ENCODE peak calls at places on chromosomes 16 and 17, in nine cellular contexts. One of them, this sample, is unnamed.

GRCh38 chr16:89037261-89038152 is 56.1 kb upstream of the ACSF3 start:
- DNase-seq in MM.1S: peak
- DNase-seq in HCT116: no peak
- DNase-seq in GM23338: peak
- DNase-seq in GM23248: peak
- DNase-seq in PC-3: peak
- DNase-seq in OCI-LY7: peak
- DNase-seq in SK-N-SH: no peak
- DNase-seq in neural progenitor cell: peak
- DNase-seq in this sample: peak

GRCh38 chr17:77372444-77373297 is 231.9 kb downstream of the SEC14L1 start:
- DNase-seq in MM.1S: peak
- DNase-seq in HCT116: no peak
- DNase-seq in GM23338: peak
- DNase-seq in GM23248: peak
- DNase-seq in PC-3: no peak
- DNase-seq in OCI-LY7: peak
- DNase-seq in SK-N-SH: peak
- DNase-seq in neural progenitor cell: peak
- DNase-seq in this sample: peak

GRCh38 chr17:31321481-31321880 is at the start of gene EVI2A:
- DNase-seq in MM.1S: peak
- DNase-seq in HCT116: no peak
- DNase-seq in GM23338: peak
- DNase-seq in GM23248: peak
- DNase-seq in PC-3: peak
- DNase-seq in OCI-LY7: peak
- DNase-seq in SK-N-SH: no peak
- DNase-seq in neural progenitor cell: peak
- DNase-seq in this sample: no peak

GRCh38 chr16:87344165-87344930 is 27.2 kb upstream of the C16orf95 start:
- DNase-seq in MM.1S: no peak
- DNase-seq in HCT116: no peak
- DNase-seq in GM23338: no peak
- DNase-seq in GM23248: no peak
- DNase-seq in PC-3: no peak
- DNase-seq in OCI-LY7: no peak
- DNase-seq in SK-N-SH: no peak
- DNase-seq in neural progenitor cell: no peak
- DNase-seq in this sample: no peak

GRCh38 chr17:44795928-44796327 is 34.2 kb downstream of the GJC1 start:
- DNase-seq in MM.1S: no peak
- DNase-seq in HCT116: no peak
- DNase-seq in GM23338: no peak
- DNase-seq in GM23248: no peak
- DNase-seq in PC-3: no peak
- DNase-seq in OCI-LY7: no peak
- DNase-seq in SK-N-SH: no peak
- DNase-seq in neural progenitor cell: no peak
- DNase-seq in this sample: no peak

GRCh38 chr16:86166414-86166813 is 267.5 kb downstream of the IRF8 start:
- DNase-seq in MM.1S: no peak
- DNase-seq in HCT116: no peak
- DNase-seq in GM23338: no peak
- DNase-seq in GM23248: no peak
- DNase-seq in PC-3: no peak
- DNase-seq in OCI-LY7: no peak
- DNase-seq in SK-N-SH: no peak
- DNase-seq in neural progenitor cell: no peak
- DNase-seq in this sample: no peak

GRCh38 chr17:21058098-21058893 is 15.5 kb upstream of the USP22 start:
- DNase-seq in MM.1S: no peak
- DNase-seq in HCT116: no peak
- DNase-seq in GM23338: no peak
- DNase-seq in GM23248: peak
- DNase-seq in PC-3: peak
- DNase-seq in OCI-LY7: peak
- DNase-seq in SK-N-SH: no peak
- DNase-seq in neural progenitor cell: no peak
- DNase-seq in this sample: peak

GRCh38 chr17:31379796-31380195 is 11.7 kb upstream of the RAB11FIP4 start:
- DNase-seq in MM.1S: no peak
- DNase-seq in HCT116: no peak
- DNase-seq in GM23338: no peak
- DNase-seq in GM23248: no peak
- DNase-seq in PC-3: no peak
- DNase-seq in OCI-LY7: no peak
- DNase-seq in SK-N-SH: no peak
- DNase-seq in neural progenitor cell: no peak
- DNase-seq in this sample: no peak

GRCh38 chr17:13736915-13737314 is 135.2 kb upstream of the HS3ST3A1 start:
- DNase-seq in MM.1S: no peak
- DNase-seq in HCT116: no peak
- DNase-seq in GM23338: no peak
- DNase-seq in GM23248: peak
- DNase-seq in PC-3: peak
- DNase-seq in OCI-LY7: no peak
- DNase-seq in SK-N-SH: no peak
- DNase-seq in neural progenitor cell: no peak
- DNase-seq in this sample: no peak

GRCh38 chr16:56787185-56787584 is 57.3 kb downstream of the NUP93 start:
- DNase-seq in MM.1S: no peak
- DNase-seq in HCT116: no peak
- DNase-seq in GM23338: peak
- DNase-seq in GM23248: no peak
- DNase-seq in PC-3: no peak
- DNase-seq in OCI-LY7: no peak
- DNase-seq in SK-N-SH: no peak
- DNase-seq in neural progenitor cell: peak
- DNase-seq in this sample: no peak

GRCh38 chr17:45984368-45984767 is 14.7 kb upstream of the STH start:
- DNase-seq in MM.1S: no peak
- DNase-seq in HCT116: no peak
- DNase-seq in GM23338: no peak
- DNase-seq in GM23248: no peak
- DNase-seq in PC-3: no peak
- DNase-seq in OCI-LY7: no peak
- DNase-seq in SK-N-SH: no peak
- DNase-seq in neural progenitor cell: no peak
- DNase-seq in this sample: no peak

GRCh38 chr17:39002991-39003715 is 36.0 kb upstream of the FBXO47 start:
- DNase-seq in MM.1S: no peak
- DNase-seq in HCT116: no peak
- DNase-seq in GM23338: no peak
- DNase-seq in GM23248: peak
- DNase-seq in PC-3: no peak
- DNase-seq in OCI-LY7: no peak
- DNase-seq in SK-N-SH: no peak
- DNase-seq in neural progenitor cell: no peak
- DNase-seq in this sample: no peak

GRCh38 chr16:14056970-14057369 is 14.1 kb upstream of the MRTFB start:
- DNase-seq in MM.1S: no peak
- DNase-seq in HCT116: no peak
- DNase-seq in GM23338: no peak
- DNase-seq in GM23248: peak
- DNase-seq in PC-3: no peak
- DNase-seq in OCI-LY7: no peak
- DNase-seq in SK-N-SH: no peak
- DNase-seq in neural progenitor cell: no peak
- DNase-seq in this sample: no peak

GRCh38 chr17:50725769-50726655 is 6.6 kb downstream of the LUC7L3 start:
- DNase-seq in MM.1S: no peak
- DNase-seq in HCT116: no peak
- DNase-seq in GM23338: no peak
- DNase-seq in GM23248: no peak
- DNase-seq in PC-3: no peak
- DNase-seq in OCI-LY7: no peak
- DNase-seq in SK-N-SH: no peak
- DNase-seq in neural progenitor cell: no peak
- DNase-seq in this sample: no peak

GRCh38 chr17:75703191-75703590 is 18.1 kb upstream of the ITGB4 start:
- DNase-seq in MM.1S: no peak
- DNase-seq in HCT116: no peak
- DNase-seq in GM23338: no peak
- DNase-seq in GM23248: no peak
- DNase-seq in PC-3: no peak
- DNase-seq in OCI-LY7: no peak
- DNase-seq in SK-N-SH: no peak
- DNase-seq in neural progenitor cell: no peak
- DNase-seq in this sample: no peak

GRCh38 chr17:27523712-27524111 is 67.5 kb downstream of the KSR1 start:
- DNase-seq in MM.1S: no peak
- DNase-seq in HCT116: peak
- DNase-seq in GM23338: no peak
- DNase-seq in GM23248: no peak
- DNase-seq in PC-3: peak
- DNase-seq in OCI-LY7: no peak
- DNase-seq in SK-N-SH: no peak
- DNase-seq in neural progenitor cell: no peak
- DNase-seq in this sample: no peak
- TF ChIP-seq EZH2phosphoT487 in MM.1S: no peak
- TF ChIP-seq EZH2phosphoT487 in HCT116: no peak
- TF ChIP-seq EZH2phosphoT487 in GM23338: no peak
- TF ChIP-seq EZH2phosphoT487 in GM23248: no peak
- TF ChIP-seq EZH2phosphoT487 in PC-3: no peak
- TF ChIP-seq EZH2phosphoT487 in OCI-LY7: no peak
- TF ChIP-seq EZH2phosphoT487 in SK-N-SH: no peak
- TF ChIP-seq EZH2phosphoT487 in neural progenitor cell: no peak
- TF ChIP-seq EZH2phosphoT487 in this sample: no peak

GRCh38 chr16:51924744-51925143 is 622.2 kb downstream of the TOX3 start:
- DNase-seq in MM.1S: no peak
- DNase-seq in HCT116: no peak
- DNase-seq in GM23338: no peak
- DNase-seq in GM23248: no peak
- DNase-seq in PC-3: no peak
- DNase-seq in OCI-LY7: no peak
- DNase-seq in SK-N-SH: no peak
- DNase-seq in neural progenitor cell: no peak
- DNase-seq in this sample: no peak

GRCh38 chr16:51916814-51917213 is 630.1 kb downstream of the TOX3 start:
- DNase-seq in MM.1S: no peak
- DNase-seq in HCT116: no peak
- DNase-seq in GM23338: no peak
- DNase-seq in GM23248: no peak
- DNase-seq in PC-3: no peak
- DNase-seq in OCI-LY7: no peak
- DNase-seq in SK-N-SH: no peak
- DNase-seq in neural progenitor cell: no peak
- DNase-seq in this sample: no peak

GRCh38 chr16:51922476-51922875 is 624.5 kb downstream of the TOX3 start:
- DNase-seq in MM.1S: no peak
- DNase-seq in HCT116: no peak
- DNase-seq in GM23338: no peak
- DNase-seq in GM23248: no peak
- DNase-seq in PC-3: no peak
- DNase-seq in OCI-LY7: no peak
- DNase-seq in SK-N-SH: no peak
- DNase-seq in neural progenitor cell: no peak
- DNase-seq in this sample: no peak

GRCh38 chr16:51919736-51920135 is 627.2 kb downstream of the TOX3 start:
- DNase-seq in MM.1S: no peak
- DNase-seq in HCT116: no peak
- DNase-seq in GM23338: no peak
- DNase-seq in GM23248: peak
- DNase-seq in PC-3: no peak
- DNase-seq in OCI-LY7: no peak
- DNase-seq in SK-N-SH: no peak
- DNase-seq in neural progenitor cell: no peak
- DNase-seq in this sample: no peak
- TF ChIP-seq EZH2phosphoT487 in MM.1S: no peak
- TF ChIP-seq EZH2phosphoT487 in HCT116: no peak
- TF ChIP-seq EZH2phosphoT487 in GM23338: no peak
- TF ChIP-seq EZH2phosphoT487 in GM23248: no peak
- TF ChIP-seq EZH2phosphoT487 in PC-3: no peak
- TF ChIP-seq EZH2phosphoT487 in OCI-LY7: no peak
- TF ChIP-seq EZH2phosphoT487 in SK-N-SH: no peak
- TF ChIP-seq EZH2phosphoT487 in neural progenitor cell: no peak
- TF ChIP-seq EZH2phosphoT487 in this sample: no peak

GRCh38 chr17:80743181-80743771 is 198.6 kb downstream of the RPTOR start:
- DNase-seq in MM.1S: no peak
- DNase-seq in HCT116: no peak
- DNase-seq in GM23338: no peak
- DNase-seq in GM23248: peak
- DNase-seq in PC-3: no peak
- DNase-seq in OCI-LY7: no peak
- DNase-seq in SK-N-SH: no peak
- DNase-seq in neural progenitor cell: no peak
- DNase-seq in this sample: no peak
- TF ChIP-seq EZH2phosphoT487 in MM.1S: no peak
- TF ChIP-seq EZH2phosphoT487 in HCT116: no peak
- TF ChIP-seq EZH2phosphoT487 in GM23338: no peak
- TF ChIP-seq EZH2phosphoT487 in GM23248: no peak
- TF ChIP-seq EZH2phosphoT487 in PC-3: no peak
- TF ChIP-seq EZH2phosphoT487 in OCI-LY7: no peak
- TF ChIP-seq EZH2phosphoT487 in SK-N-SH: no peak
- TF ChIP-seq EZH2phosphoT487 in neural progenitor cell: no peak
- TF ChIP-seq EZH2phosphoT487 in this sample: no peak

GRCh38 chr17:11981862-11982261 is 15.4 kb downstream of the ZNF18 start:
- DNase-seq in MM.1S: no peak
- DNase-seq in HCT116: no peak
- DNase-seq in GM23338: peak
- DNase-seq in GM23248: no peak
- DNase-seq in PC-3: no peak
- DNase-seq in OCI-LY7: no peak
- DNase-seq in SK-N-SH: no peak
- DNase-seq in neural progenitor cell: no peak
- DNase-seq in this sample: no peak

GRCh38 chr17:11990363-11990983 is 6.8 kb downstream of the ZNF18 start:
- DNase-seq in MM.1S: no peak
- DNase-seq in HCT116: no peak
- DNase-seq in GM23338: no peak
- DNase-seq in GM23248: no peak
- DNase-seq in PC-3: no peak
- DNase-seq in OCI-LY7: no peak
- DNase-seq in SK-N-SH: no peak
- DNase-seq in neural progenitor cell: no peak
- DNase-seq in this sample: no peak

GRCh38 chr17:11991461-11991860 is 5.8 kb downstream of the ZNF18 start:
- DNase-seq in MM.1S: no peak
- DNase-seq in HCT116: no peak
- DNase-seq in GM23338: peak
- DNase-seq in GM23248: no peak
- DNase-seq in PC-3: no peak
- DNase-seq in OCI-LY7: no peak
- DNase-seq in SK-N-SH: no peak
- DNase-seq in neural progenitor cell: no peak
- DNase-seq in this sample: no peak

GRCh38 chr17:11986179-11986938 is 10.9 kb downstream of the ZNF18 start:
- DNase-seq in MM.1S: no peak
- DNase-seq in HCT116: no peak
- DNase-seq in GM23338: no peak
- DNase-seq in GM23248: peak
- DNase-seq in PC-3: no peak
- DNase-seq in OCI-LY7: no peak
- DNase-seq in SK-N-SH: no peak
- DNase-seq in neural progenitor cell: no peak
- DNase-seq in this sample: peak

DNA sequence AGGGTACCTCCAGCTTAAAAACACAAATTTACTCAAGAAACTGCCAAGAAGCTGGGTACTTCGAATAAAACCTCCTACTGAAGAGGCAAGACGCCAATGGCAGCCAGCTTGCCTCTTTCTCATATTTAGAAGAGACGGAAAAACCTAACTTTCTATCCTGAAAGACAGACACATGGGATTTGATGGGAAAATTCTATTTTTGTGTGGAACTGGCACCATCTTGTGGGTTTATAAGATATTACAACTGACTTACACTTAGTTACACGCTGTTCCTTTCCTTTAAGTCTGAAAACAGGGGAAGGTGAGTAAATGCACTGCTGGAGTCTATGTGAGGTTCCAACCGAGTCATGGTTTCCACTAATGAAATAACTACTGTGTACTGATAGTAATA is 10.3 kb downstream of the ZNF18 start:
- DNase-seq in MM.1S: no peak
- DNase-seq in HCT116: peak
- DNase-seq in GM23338: peak
- DNase-seq in GM23248: peak
- DNase-seq in PC-3: peak
- DNase-seq in OCI-LY7: peak
- DNase-seq in SK-N-SH: peak
- DNase-seq in neural progenitor cell: peak
- DNase-seq in this sample: peak
- TF ChIP-seq EZH2phosphoT487 in MM.1S: no peak
- TF ChIP-seq EZH2phosphoT487 in HCT116: no peak
- TF ChIP-seq EZH2phosphoT487 in GM23338: no peak
- TF ChIP-seq EZH2phosphoT487 in GM23248: no peak
- TF ChIP-seq EZH2phosphoT487 in PC-3: no peak
- TF ChIP-seq EZH2phosphoT487 in OCI-LY7: no peak
- TF ChIP-seq EZH2phosphoT487 in SK-N-SH: no peak
- TF ChIP-seq EZH2phosphoT487 in neural progenitor cell: no peak
- TF ChIP-seq EZH2phosphoT487 in this sample: no peak